ENCODE peak calls at places on chromosome 1, in four cellular contexts. One of them, this sample, is unnamed.

GRCh38 chr1:160284220-160284781 is 632 bp downstream of the PEX19 start:
- DNase-seq in NCI-H510A: no peak
- DNase-seq in SW 1271: no peak
- DNase-seq in neural crest cell: peak
- DNase-seq in this sample: no peak

GRCh38 chr1:95916616-95917015 is 682.6 kb downstream of the RWDD3 start:
- DNase-seq in SW 1271: no peak
- DNase-seq in neural crest cell: no peak
- DNase-seq in NCI-H510A: no peak
- DNase-seq in this sample: no peak

GRCh38 chr1:229803601-229804217 is 177.7 kb downstream of the URB2 start:
- DNase-seq in neural crest cell: no peak
- DNase-seq in NCI-H510A: no peak
- DNase-seq in SW 1271: no peak
- DNase-seq in this sample: no peak

GRCh38 chr1:84174051-84174556 is 30.0 kb downstream of the PRKACB start:
- DNase-seq in NCI-H510A: no peak
- DNase-seq in SW 1271: peak
- DNase-seq in neural crest cell: no peak
- DNase-seq in this sample: peak

GRCh38 chr1:64966158-64966963 is at the start of gene JAK1:
- DNase-seq in SW 1271: peak
- DNase-seq in NCI-H510A: peak
- DNase-seq in neural crest cell: peak
- DNase-seq in this sample: peak

GRCh38 chr1:179440971-179441370 is 75.2 kb downstream of the AXDND1 start:
- DNase-seq in NCI-H510A: no peak
- DNase-seq in neural crest cell: no peak
- DNase-seq in SW 1271: no peak
- DNase-seq in this sample: no peak

GRCh38 chr1:184387069-184387870 is 441 bp downstream of the C1orf21 start:
- DNase-seq in NCI-H510A: peak
- DNase-seq in neural crest cell: peak
- DNase-seq in SW 1271: no peak
- DNase-seq in this sample: no peak

GRCh38 chr1:201595381-201595780 is 56.5 kb downstream of the NAV1 start:
- DNase-seq in NCI-H510A: no peak
- DNase-seq in SW 1271: no peak
- DNase-seq in neural crest cell: no peak
- DNase-seq in this sample: no peak

GRCh38 chr1:190436615-190437014 is 41.0 kb downstream of the BRINP3 start:
- DNase-seq in neural crest cell: no peak
- DNase-seq in NCI-H510A: no peak
- DNase-seq in SW 1271: peak
- DNase-seq in this sample: no peak

GRCh38 chr1:173202430-173203145 is 4.5 kb downstream of the TNFSF4 start:
- DNase-seq in NCI-H510A: no peak
- DNase-seq in SW 1271: peak
- DNase-seq in neural crest cell: peak
- DNase-seq in this sample: peak

GRCh38 chr1:228365321-228366061 is 41.1 kb downstream of the TRIM11 start:
- DNase-seq in NCI-H510A: no peak
- DNase-seq in neural crest cell: no peak
- DNase-seq in SW 1271: no peak
- DNase-seq in this sample: no peak

GRCh38 chr1:48038273-48038767 is 41.1 kb upstream of the TRABD2B start:
- DNase-seq in SW 1271: no peak
- DNase-seq in NCI-H510A: no peak
- DNase-seq in neural crest cell: no peak
- DNase-seq in this sample: no peak

GRCh38 chr1:2179283-2180013 is 15.1 kb downstream of the FAAP20 start:
- DNase-seq in SW 1271: no peak
- DNase-seq in neural crest cell: no peak
- DNase-seq in NCI-H510A: no peak
- DNase-seq in this sample: no peak